ENCODE peak calls at places on chromosomes 3 and 15, in nine cellular contexts. A is naive thymus-derived CD8-positive, alpha-beta T cell; K is endothelial cell; L is sigmoid colon; B is activated T-cell treated with anti-CD3 and anti-CD28 coated beads for 1 hour; I is AG04449; V is transverse colon; T is heart right ventricle; C is RWPE1. F is an unnamed sample.

GRCh38 chr15:51680316-51680715 is 987 bp upstream of the SCG3 start:
- DNase-seq in A (no peak), K (no peak), L (no peak), B (no peak), I (no peak), V (no peak), T (no peak), C (no peak), F (no peak)

GRCh38 chr3:169945313-169945712 is 21.3 kb upstream of the SEC62 start:
- DNase-seq in A (peak), K (no peak), L (no peak), B (no peak), I (no peak), V (peak), T (no peak), C (no peak), F (peak)

GRCh38 chr15:33104276-33104675 is 90.2 kb downstream of the FMN1 start:
- DNase-seq in A (no peak), K (no peak), L (no peak), B (no peak), I (peak), V (no peak), T (no peak), C (no peak), F (no peak)

GRCh38 chr15:98903377-98904018 is 104.1 kb downstream of the PGPEP1L start:
- DNase-seq in A (no peak), K (no peak), L (no peak), B (no peak), I (no peak), V (no peak), T (no peak), C (peak), F (no peak)

GRCh38 chr15:93417156-93418077 is 328.4 kb upstream of the RGMA start:
- DNase-seq in A (no peak), K (no peak), L (no peak), B (no peak), I (no peak), V (no peak), T (peak), C (no peak), F (no peak)

GRCh38 chr15:87362531-87362930 is 894.0 kb downstream of the NTRK3 start:
- DNase-seq in A (no peak), K (no peak), L (no peak), B (no peak), I (no peak), V (no peak), T (no peak), C (no peak), F (no peak)

GRCh38 chr3:30471076-30471475 is 135.3 kb upstream of the TGFBR2 start:
- DNase-seq in A (no peak), K (no peak), L (no peak), B (no peak), I (no peak), V (no peak), T (no peak), C (no peak), F (no peak)

GRCh38 chr3:184619348-184619747 is 57.8 kb downstream of the EPHB3 start:
- DNase-seq in A (peak), K (peak), L (no peak), B (peak), I (no peak), V (no peak), T (peak), C (no peak), F (peak)

GRCh38 chr3:133592843-133593242 is 19.4 kb downstream of the CDV3 start:
- DNase-seq in A (no peak), K (no peak), L (no peak), B (no peak), I (no peak), V (peak), T (no peak), C (no peak), F (no peak)